ENCODE peak calls at places on chromosomes 7 and 10, in five cellular contexts. N, V, K, Y and T are unnamed samples.
A peak's percentile ranks its signal among the peaks of the same experiment; 100 is the strongest.

GRCh38 chr7:7596156-7596555 is 29.5 kb downstream of the MIOS start:
- DNase-seq in N (no peak), V (no peak), K (no peak), Y (no peak), T (no peak)

GRCh38 chr7:42456756-42457276 is 219.8 kb upstream of the GLI3 start:
- DNase-seq in N (no peak), V (no peak), K (no peak), Y (no peak), T (no peak)

GRCh38 chr7:55074008-55074499 is 55.2 kb downstream of the EGFR start:
- DNase-seq in N (no peak), V (no peak), K (no peak), Y (no peak), T (peak; percentile 27)

GRCh38 chr7:102415685-102416225 is 17.6 kb upstream of the ORAI2 start:
- DNase-seq in N (no peak), V (no peak), K (no peak), Y (peak; percentile 57), T (peak; percentile 48)

GRCh38 chr7:85734823-85735222 is 548.0 kb upstream of the SEMA3D start:
- DNase-seq in N (no peak), V (no peak), K (no peak), Y (no peak), T (no peak)

GRCh38 chr7:2405601-2406345 is 2.4 kb downstream of the CHST12 start:
- DNase-seq in N (no peak), V (no peak), K (no peak), Y (no peak), T (peak; percentile 26)

GRCh38 chr7:1235501-1236131 is 2.9 kb downstream of the UNCX start:
- DNase-seq in N (no peak), V (peak; percentile 62), K (peak; percentile 9), Y (no peak), T (no peak)

GRCh38 chr7:121385800-121386179 is 10.3 kb downstream of the FAM3C start:
- DNase-seq in N (no peak), V (no peak), K (peak; percentile 34), Y (no peak), T (no peak)

GRCh38 chr7:67738958-67739357 is 742.3 kb downstream of the TYW1 start:
- DNase-seq in N (no peak), V (no peak), K (no peak), Y (no peak), T (no peak)

GRCh38 chr7:148987010-148987750 is 41.1 kb downstream of the PDIA4 start:
- DNase-seq in N (peak; percentile 79), V (peak; percentile 95), K (peak; percentile 94), Y (peak; percentile 62), T (peak; percentile 60)

GRCh38 chr7:93620057-93620456 is 45.5 kb upstream of the CALCR start:
- DNase-seq in N (no peak), V (no peak), K (no peak), Y (no peak), T (no peak)

GRCh38 chr10:103842605-103843004 is 12.8 kb downstream of the SH3PXD2A start:
- DNase-seq in N (no peak), V (no peak), K (no peak), Y (no peak), T (no peak)

GRCh38 chr10:124003481-124004371 is 89.7 kb downstream of the CHST15 start:
- DNase-seq in N (peak; percentile 36), V (no peak), K (no peak), Y (no peak), T (no peak)

GRCh38 chr7:100719523-100720319 is 547 bp upstream of the EPO start:
- DNase-seq in N (no peak), V (no peak), K (no peak), Y (no peak), T (no peak)

GRCh38 chr10:5467634-5468255 is 31.6 kb downstream of the CALML5 start:
- DNase-seq in N (no peak), V (no peak), K (no peak), Y (no peak), T (no peak)

GRCh38 chr7:127819975-127820778 is 168.2 kb downstream of the SND1 start:
- DNase-seq in N (no peak), V (no peak), K (no peak), Y (no peak), T (no peak)

GRCh38 chr7:909358-910329 is 33.3 kb downstream of the GET4 start:
- DNase-seq in N (no peak), V (peak; percentile 58), K (peak; percentile 42), Y (no peak), T (peak; percentile 59)

GRCh38 chr7:525740-526139 is 6.1 kb upstream of the PDGFA start:
- DNase-seq in N (no peak), V (no peak), K (no peak), Y (no peak), T (no peak)

GRCh38 chr7:2440608-2441245 is 35.5 kb downstream of the GRIFIN start:
- DNase-seq in N (no peak), V (no peak), K (peak; percentile 63), Y (no peak), T (no peak)

GRCh38 chr7:117071597-117071996 is 118.3 kb downstream of the ST7 start:
- DNase-seq in N (no peak), V (no peak), K (no peak), Y (no peak), T (no peak)

GRCh38 chr10:70135684-70136083 is 3.1 kb upstream of the AIFM2 start:
- DNase-seq in N (peak; percentile 11), V (no peak), K (no peak), Y (no peak), T (no peak)

GRCh38 chr10:91350651-91351081 is 59.5 kb upstream of the HECTD2 start:
- DNase-seq in N (no peak), V (no peak), K (no peak), Y (no peak), T (no peak)

GRCh38 chr7:2475678-2476015 is 551 bp downstream of the GRIFIN start:
- DNase-seq in N (no peak), V (no peak), K (no peak), Y (no peak), T (no peak)

GRCh38 chr7:3754488-3755365 is 453.7 kb downstream of the SDK1 start:
- DNase-seq in N (no peak), V (peak; percentile 55), K (no peak), Y (no peak), T (no peak)

GRCh38 chr10:46077616-46078268 is 31.7 kb upstream of the MSMB start:
- DNase-seq in N (no peak), V (no peak), K (no peak), Y (no peak), T (no peak)

DNA sequence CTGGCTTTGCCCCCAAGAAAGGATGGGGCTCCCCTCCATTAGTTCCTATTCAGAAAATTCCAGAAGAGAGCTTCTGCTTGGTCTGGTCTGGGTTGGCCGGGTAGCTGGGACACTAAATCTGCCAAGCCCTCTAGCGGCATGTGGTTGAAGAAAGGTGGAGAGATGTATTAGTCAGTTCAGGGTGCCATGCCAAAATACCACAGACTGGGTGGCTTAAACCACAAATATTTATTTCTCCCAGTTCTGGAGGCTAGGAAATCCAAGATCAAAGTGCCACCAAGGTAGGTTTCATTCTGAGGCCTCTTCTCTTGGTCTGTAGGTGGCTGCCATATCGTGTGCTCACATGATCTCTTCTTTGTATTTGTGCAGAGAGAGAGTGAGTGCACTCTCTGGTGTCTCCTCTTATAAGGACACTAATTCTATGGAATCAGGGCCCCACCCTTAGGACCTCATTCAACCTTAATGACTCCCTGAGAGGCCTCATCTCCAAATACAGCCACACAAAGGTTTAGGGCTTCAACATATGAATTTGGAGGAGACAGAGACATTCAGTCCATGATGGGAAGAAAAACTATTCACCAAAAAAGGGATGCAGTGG is 38.7 kb upstream of the MTPAP start:
- DNase-seq in N (no peak), V (no peak), K (no peak), Y (no peak), T (no peak)
- TF ChIP-seq CTCF in N (no peak), V (no peak), K (no peak), Y (no peak), T (no peak)

GRCh38 chr10:93856349-93857140 is 37.2 kb upstream of the SLC35G1 start:
- DNase-seq in N (no peak), V (no peak), K (no peak), Y (no peak), T (no peak)

GRCh38 chr10:93861825-93862224 is 32.0 kb upstream of the SLC35G1 start:
- DNase-seq in N (no peak), V (no peak), K (no peak), Y (no peak), T (no peak)

GRCh38 chr10:93854985-93855384 is 38.8 kb upstream of the SLC35G1 start:
- DNase-seq in N (no peak), V (no peak), K (peak; percentile 8), Y (no peak), T (no peak)

DNA sequence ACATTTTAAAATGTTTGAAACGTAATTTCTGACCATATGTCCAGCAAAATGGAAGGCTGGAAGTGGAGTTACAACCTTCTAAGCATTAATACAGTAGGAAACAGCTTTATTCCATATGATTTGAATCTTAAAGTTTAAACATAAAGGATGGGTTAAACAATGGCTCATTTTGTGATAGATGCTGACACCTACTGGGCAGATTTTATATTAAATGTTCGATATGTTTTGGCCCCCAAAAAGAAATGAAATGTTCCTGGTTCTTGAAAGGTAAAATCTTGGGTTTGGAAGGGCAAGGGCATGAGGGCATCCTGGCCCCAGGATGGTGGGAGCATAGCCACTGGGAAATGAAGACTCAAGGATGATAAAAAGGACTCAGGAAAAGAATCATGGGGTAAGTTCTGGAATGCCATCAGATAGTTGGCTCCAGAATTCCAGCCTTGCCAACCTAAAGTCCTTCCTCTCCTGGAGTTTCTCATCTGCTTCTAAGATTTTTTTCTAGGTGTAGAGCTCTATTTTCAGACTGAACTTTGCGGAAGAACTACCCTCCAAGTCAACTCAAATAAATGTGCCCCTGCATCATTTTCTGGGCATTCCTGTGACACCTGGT is 34.6 kb upstream of the SLC35G1 start:
- DNase-seq in N (no peak), V (peak; percentile 11), K (no peak), Y (no peak), T (no peak)
- TF ChIP-seq CTCF in N (peak; percentile 69), V (peak; percentile 65), K (peak; percentile 25), Y (peak; percentile 57), T (no peak)

DNA sequence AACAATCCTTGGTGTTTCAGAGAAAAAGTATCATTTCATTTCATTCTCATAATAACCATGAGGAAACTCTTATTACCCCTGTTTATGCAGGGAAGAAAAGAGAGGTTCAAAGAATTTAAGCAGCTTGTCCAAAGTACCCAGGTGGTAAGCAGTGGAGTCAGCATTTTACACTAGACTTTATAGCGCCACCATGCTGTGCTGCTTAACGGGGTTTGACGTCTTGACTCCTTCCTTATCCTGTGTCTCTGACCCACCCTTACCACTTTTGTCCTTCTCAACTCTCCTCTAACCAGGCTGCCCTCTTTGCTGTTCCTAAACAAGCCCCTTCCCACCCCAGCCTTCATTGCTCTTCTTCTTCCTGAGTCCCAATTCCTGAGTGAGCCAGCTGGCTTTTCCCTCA is 117.0 kb upstream of the AHR start:
- DNase-seq in N (no peak), V (peak; percentile 17), K (no peak), Y (no peak), T (no peak)
- TF ChIP-seq CTCF in N (no peak), V (peak; percentile 7), K (no peak), Y (no peak), T (no peak)

GRCh38 chr10:93073539-93074136 is at the start of gene CYP26A1:
- DNase-seq in N (no peak), V (peak; percentile 70), K (peak; percentile 53), Y (no peak), T (no peak)

GRCh38 chr10:93075369-93076221 is 1.9 kb downstream of the CYP26A1 start:
- DNase-seq in N (no peak), V (peak; percentile 48), K (no peak), Y (no peak), T (no peak)

GRCh38 chr10:93072713-93073538 is 767 bp upstream of the CYP26A1 start:
- DNase-seq in N (no peak), V (peak; percentile 24), K (no peak), Y (no peak), T (no peak)

GRCh38 chr10:93074597-93075368 is 1.1 kb downstream of the CYP26A1 start:
- DNase-seq in N (no peak), V (peak; percentile 66), K (no peak), Y (no peak), T (no peak)

GRCh38 chr10:93074137-93074596 is 474 bp downstream of the CYP26A1 start:
- DNase-seq in N (peak; percentile 65), V (peak; percentile 73), K (no peak), Y (no peak), T (no peak)
- TF ChIP-seq CTCF in N (no peak), V (peak; percentile 27), K (no peak), Y (no peak), T (no peak)